ENCODE peak calls at places on chromosome 19, in four cellular contexts. E, B, D and Y are unnamed samples.

GRCh38 chr19:48878219-48879024 is 6.2 kb downstream of the PPP1R15A start:
- DNase-seq in E (no peak), B (no peak), D (no peak), Y (no peak)

GRCh38 chr19:48455171-48455907 is at the start of gene KCNJ14:
- DNase-seq in E (no peak), B (no peak), D (no peak), Y (no peak)

GRCh38 chr19:28184997-28185396 is 1028.0 kb downstream of the UQCRFS1 start:
- DNase-seq in E (no peak), B (no peak), D (no peak), Y (no peak)

GRCh38 chr19:48866692-48867091 is 1.7 kb downstream of the PLEKHA4 start:
- DNase-seq in E (no peak), B (no peak), D (no peak), Y (no peak)

GRCh38 chr19:8050274-8051096 is 2.1 kb upstream of the CCL25 start:
- DNase-seq in E (peak; percentile 99), B (peak; percentile 77), D (peak; percentile 62), Y (peak; percentile 83)

GRCh38 chr19:15195381-15195964 is 5.3 kb downstream of the NOTCH3 start:
- DNase-seq in E (peak; percentile 93), B (peak; percentile 47), D (no peak), Y (peak; percentile 39)

GRCh38 chr19:33621811-33622504 is at the start of gene CHST8:
- DNase-seq in E (peak; percentile 92), B (peak; percentile 43), D (no peak), Y (peak; percentile 40)

GRCh38 chr19:53775524-53775923 is 48.6 kb downstream of the NLRP12 start:
- DNase-seq in E (no peak), B (no peak), D (no peak), Y (no peak)

GRCh38 chr19:58393725-58394033 is 1.8 kb upstream of the RNF225 start:
- DNase-seq in E (no peak), B (no peak), D (no peak), Y (no peak)

GRCh38 chr19:2042485-2043268 is 8.4 kb downstream of the MKNK2 start:
- DNase-seq in E (peak; percentile 49), B (peak; percentile 49), D (peak; percentile 67), Y (no peak)
- H3K27ac ChIP-seq in E (peak overlapping the region; percentile 64), B (peak overlapping the region; percentile 98), D (peak overlapping the region; percentile 100), Y (peak overlapping the region; percentile 100)

DNA sequence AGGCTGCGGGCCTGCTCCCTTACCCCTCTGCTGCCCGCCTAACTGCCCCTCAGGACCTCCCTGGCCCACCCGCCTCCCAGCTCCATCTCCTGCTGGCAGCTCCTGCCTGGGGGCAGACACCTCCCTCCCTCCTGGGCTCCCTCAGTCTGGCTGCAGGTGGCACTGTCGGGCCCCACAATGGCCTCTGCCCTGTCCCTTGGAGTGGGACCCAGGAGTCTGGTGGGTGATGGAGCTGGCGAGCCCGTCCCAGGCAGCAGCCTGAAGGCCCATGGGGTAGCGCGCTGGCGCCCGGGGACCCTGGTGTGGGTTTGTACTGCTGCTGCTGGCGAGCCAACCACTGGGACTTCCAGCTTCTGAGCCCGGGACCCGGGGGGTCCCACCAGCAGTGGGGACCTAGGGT is 83.6 kb downstream of the KDM4B start:
- DNase-seq in E (peak; percentile 42), B (no peak), D (no peak), Y (no peak)
- TF ChIP-seq CTCF in E (peak; percentile 38), B (no peak), D (no peak), Y (no peak)

GRCh38 chr19:16520074-16520973 is 21.9 kb downstream of the CHERP start:
- DNase-seq in E (no peak), B (no peak), D (no peak), Y (no peak)
- H3K36me3 ChIP-seq in E (no peaks in the 10 kb centered on the region), B (peaks cover 13% of the 10 kb centered on the region), D (peaks cover 90% of the 10 kb centered on the region), Y (peaks cover 93% of the 10 kb centered on the region)

GRCh38 chr19:1987197-1988187 is 28.0 kb downstream of the BTBD2 start:
- DNase-seq in E (no peak), B (no peak), D (no peak), Y (no peak)
- H3K27ac ChIP-seq in E (peak overlapping the region; percentile 29), B (no peak overlapping the region), D (no peak overlapping the region), Y (no peak overlapping the region)

DNA sequence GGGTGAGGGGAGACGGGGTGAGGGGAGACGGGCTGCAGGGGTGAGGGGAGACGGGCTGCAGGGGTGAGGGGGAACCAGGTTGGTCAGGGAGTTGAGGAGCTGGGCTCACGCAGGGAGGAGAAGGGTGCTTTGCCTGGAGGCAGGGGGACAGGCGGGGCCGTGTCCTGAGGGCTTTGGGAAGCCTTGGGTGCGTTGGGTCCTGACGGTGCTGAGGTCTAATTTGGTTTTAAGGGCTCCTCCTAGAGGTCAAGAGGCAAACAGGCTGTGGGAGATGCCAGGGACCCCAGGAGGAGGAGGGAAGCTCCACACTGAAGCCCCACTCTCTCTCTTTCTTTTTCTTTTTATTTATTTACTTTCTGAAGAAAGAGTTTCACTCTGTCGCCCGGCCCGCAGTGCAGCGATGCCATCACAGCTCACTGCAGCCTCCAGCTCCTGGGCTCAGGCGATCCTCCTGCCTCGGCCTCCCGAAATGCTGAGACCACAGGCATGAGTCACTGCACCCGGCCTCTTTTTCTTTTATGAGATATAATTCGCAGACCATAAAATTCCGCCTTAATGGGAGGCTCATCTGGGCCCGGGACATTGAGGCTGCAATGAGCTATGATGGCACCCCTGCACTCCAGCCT is 9.3 kb upstream of the MISP start:
- DNase-seq in E (peak; percentile 70), B (no peak), D (no peak), Y (no peak)
- TF ChIP-seq CTCF in E (peak; percentile 47), B (no peak), D (no peak), Y (peak; percentile 21)